ENCODE peak calls at places on chromosomes 4 and X, in eight cellular contexts. T, P, H, Y, I, V, E and A are unnamed samples.

GRCh38 chrX:108420481-108420880 is 17.7 kb downstream of the COL4A6 start:
- DNase-seq in H (no peak), V (no peak), P (no peak), I (no peak), Y (no peak), E (no peak), T (no peak), A (no peak)

GRCh38 chr4:22678851-22679517 is 13.8 kb upstream of the GBA3 start:
- DNase-seq in E (no peak), T (no peak), Y (no peak), I (no peak), V (no peak), P (no peak), H (no peak), A (no peak)

GRCh38 chr4:139028191-139028661 is 12.6 kb downstream of the NOCT start:
- DNase-seq in T (no peak), V (no peak), E (no peak), P (peak), H (peak), Y (peak), I (peak), A (no peak)

GRCh38 chr4:136336479-136336878 is 1195.8 kb downstream of the PCDH18 start:
- DNase-seq in E (no peak), T (no peak), V (no peak), H (no peak), P (no peak), I (no peak), Y (no peak), A (no peak)

GRCh38 chr4:37389369-37389765 is 144.8 kb downstream of the NWD2 start:
- DNase-seq in P (no peak), I (no peak), T (no peak), E (no peak), Y (no peak), V (no peak), H (peak), A (no peak)

GRCh38 chrX:9677098-9677739 is 88.4 kb downstream of the GPR143 start:
- DNase-seq in E (peak), Y (no peak), P (no peak), H (no peak), I (no peak), T (no peak), V (peak), A (no peak)

GRCh38 chr4:152138451-152138850 is 377.6 kb upstream of the GATB start:
- DNase-seq in E (no peak), P (no peak), H (no peak), I (no peak), T (no peak), Y (no peak), V (no peak), A (no peak)

GRCh38 chrX:24145340-24146186 is 4.0 kb upstream of the ZFX start:
- DNase-seq in V (peak), P (no peak), E (no peak), H (no peak), I (no peak), T (no peak), Y (no peak), A (no peak)

GRCh38 chr4:6263541-6264540 is 5.8 kb upstream of the WFS1 start:
- DNase-seq in V (peak), P (no peak), H (peak), I (no peak), T (peak), E (no peak), Y (peak), A (no peak)

GRCh38 chrX:95885074-95885473 is 799.6 kb upstream of the DIAPH2 start:
- DNase-seq in I (no peak), Y (no peak), T (no peak), V (peak), P (no peak), E (peak), H (no peak), A (no peak)

GRCh38 chr4:185134176-185134869 is 8.7 kb upstream of the SLC25A4 start:
- DNase-seq in T (no peak), V (peak), E (no peak), I (no peak), P (no peak), Y (no peak), H (peak), A (no peak)

GRCh38 chr4:181661090-181661489 is 582.1 kb upstream of the TENM3 start:
- DNase-seq in Y (no peak), V (no peak), T (no peak), H (no peak), E (no peak), I (no peak), P (no peak), A (no peak)

GRCh38 chrX:45847966-45848365 is 647.3 kb upstream of the DIPK2B start:
- DNase-seq in H (no peak), V (no peak), P (no peak), T (no peak), E (no peak), I (no peak), Y (no peak), A (no peak)

GRCh38 chrX:22060451-22060940 is 28.4 kb downstream of the PHEX start:
- DNase-seq in Y (no peak), P (no peak), E (no peak), H (no peak), T (no peak), I (no peak), V (peak), A (no peak)

GRCh38 chr4:22884157-22884556 is 191.4 kb downstream of the GBA3 start:
- DNase-seq in Y (no peak), E (no peak), I (no peak), P (no peak), V (no peak), H (peak), T (no peak), A (no peak)

GRCh38 chr4:42676066-42676951 is 19.4 kb upstream of the ATP8A1 start:
- DNase-seq in E (no peak), Y (no peak), T (no peak), V (no peak), P (no peak), I (no peak), H (no peak), A (no peak)

GRCh38 chr4:20480161-20480947 is 219.9 kb upstream of the PACRGL start:
- DNase-seq in P (no peak), E (no peak), Y (no peak), I (no peak), V (no peak), H (no peak), T (no peak), A (no peak)

GRCh38 chr4:184267673-184268573 is 50.2 kb upstream of the ENPP6 start:
- DNase-seq in I (no peak), E (peak), Y (peak), V (peak), T (no peak), P (peak), H (no peak), A (no peak)

GRCh38 chr4:2953496-2953895 is 9.7 kb downstream of the NOP14 start:
- DNase-seq in P (no peak), Y (no peak), I (no peak), H (no peak), E (no peak), T (no peak), V (no peak), A (no peak)

GRCh38 chrX:129797251-129797906 is 17.6 kb downstream of the SASH3 start:
- DNase-seq in Y (no peak), E (no peak), I (no peak), V (no peak), T (no peak), H (no peak), P (no peak), A (no peak)

GRCh38 chr4:3209551-3210325 is 39.2 kb upstream of the MSANTD1 start:
- DNase-seq in I (no peak), P (no peak), T (no peak), Y (no peak), H (no peak), V (no peak), E (no peak), A (no peak)

GRCh38 chr4:37051111-37051510 is 193.4 kb upstream of the NWD2 start:
- DNase-seq in E (no peak), I (no peak), P (no peak), V (no peak), Y (no peak), T (no peak), H (no peak), A (no peak)

GRCh38 chrX:129235903-129236302 is 287.4 kb downstream of the SMARCA1 start:
- DNase-seq in E (no peak), H (peak), Y (no peak), P (no peak), V (no peak), I (no peak), T (no peak), A (no peak)

GRCh38 chr4:2817701-2818350 is 24.9 kb downstream of the SH3BP2 start:
- DNase-seq in V (peak), H (peak), E (peak), Y (no peak), I (peak), P (no peak), T (no peak), A (peak)

GRCh38 chr4:165684177-165684870 is 188.7 kb upstream of the TLL1 start:
- DNase-seq in V (peak), I (no peak), E (no peak), Y (no peak), T (no peak), H (no peak), P (no peak), A (no peak)

GRCh38 chr4:10120943-10121567 is 4.5 kb upstream of the WDR1 start:
- DNase-seq in Y (no peak), I (no peak), P (no peak), H (no peak), E (no peak), T (no peak), V (no peak), A (no peak)

GRCh38 chr4:85522277-85522676 is 47.3 kb downstream of the ARHGAP24 start:
- DNase-seq in I (no peak), E (no peak), V (no peak), P (no peak), T (no peak), Y (no peak), H (no peak), A (no peak)

GRCh38 chr4:18930487-18930886 is 908.9 kb upstream of the LCORL start:
- DNase-seq in E (no peak), Y (no peak), P (no peak), I (no peak), H (no peak), T (no peak), V (no peak), A (no peak)

GRCh38 chr4:86556791-86557415 is 37.2 kb upstream of the PTPN13 start:
- DNase-seq in P (no peak), H (no peak), Y (no peak), I (no peak), T (no peak), V (peak), E (no peak), A (no peak)

GRCh38 chr4:122744229-122744628 is 11.7 kb downstream of the BBS12 start:
- DNase-seq in P (no peak), I (no peak), E (no peak), T (no peak), Y (no peak), H (no peak), V (no peak), A (no peak)

GRCh38 chrX:33726281-33727160 is 405.6 kb downstream of the FAM47A start:
- DNase-seq in V (no peak), E (no peak), H (peak), Y (no peak), P (no peak), I (peak), T (peak), A (peak)

GRCh38 chr4:3302786-3303444 is 10.1 kb downstream of the RGS12 start:
- DNase-seq in H (no peak), T (no peak), Y (peak), E (peak), P (no peak), V (no peak), I (no peak), A (peak)

GRCh38 chr4:84238247-84239090 is 260.6 kb downstream of the NKX6-1 start:
- DNase-seq in V (peak), P (no peak), Y (no peak), E (no peak), H (no peak), I (no peak), T (no peak), A (no peak)

GRCh38 chr4:61211781-61212180 is 11.7 kb downstream of the ADGRL3 start:
- DNase-seq in P (no peak), I (no peak), H (no peak), E (no peak), T (no peak), V (no peak), Y (no peak), A (no peak)

GRCh38 chr4:10115271-10115656 is 1.3 kb downstream of the WDR1 start:
- DNase-seq in H (no peak), V (peak), I (no peak), T (peak), P (no peak), Y (no peak), E (peak), A (no peak)

GRCh38 chr4:75821216-75821615 is 81.0 kb downstream of the PPEF2 start:
- DNase-seq in V (no peak), T (no peak), P (no peak), H (no peak), I (no peak), Y (no peak), E (no peak), A (no peak)

GRCh38 chr4:81919810-81920209 is 448.1 kb upstream of the RASGEF1B start:
- DNase-seq in P (no peak), E (no peak), I (no peak), Y (no peak), V (no peak), H (peak), T (peak), A (no peak)

GRCh38 chr4:81921757-81922159 is 450.1 kb upstream of the RASGEF1B start:
- DNase-seq in P (no peak), Y (no peak), V (no peak), E (no peak), T (no peak), H (no peak), I (no peak), A (no peak)

GRCh38 chr4:81915430-81915829 is 443.7 kb upstream of the RASGEF1B start:
- DNase-seq in I (no peak), T (no peak), H (no peak), Y (no peak), P (no peak), V (no peak), E (no peak), A (no peak)

GRCh38 chr4:81922271-81922775 is 450.6 kb upstream of the RASGEF1B start:
- DNase-seq in E (no peak), Y (no peak), I (no peak), H (no peak), P (no peak), T (no peak), V (no peak), A (no peak)

DNA sequence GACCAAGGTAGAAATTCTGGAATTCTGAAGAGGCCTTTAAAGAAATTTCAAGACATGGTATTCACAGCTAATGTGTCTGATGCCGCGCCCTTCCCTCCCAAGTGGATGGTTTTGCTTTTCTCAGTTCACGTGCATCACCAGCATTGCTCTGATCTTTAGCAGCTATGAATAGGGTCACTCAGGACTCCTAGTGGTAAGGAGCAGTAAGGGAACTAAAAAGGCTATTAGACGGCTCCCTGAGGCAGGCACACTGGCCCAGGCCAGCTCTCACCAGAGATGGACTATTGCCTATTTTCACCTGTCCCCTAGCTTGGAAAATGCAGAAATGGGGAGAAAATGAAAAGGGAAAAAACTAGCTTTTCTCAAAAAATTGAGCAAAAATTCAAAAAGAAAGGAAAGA is 447.5 kb upstream of the RASGEF1B start:
- DNase-seq in E (no peak), V (peak), H (peak), Y (no peak), P (no peak), T (peak), I (no peak), A (no peak)
- TF ChIP-seq CTCF in E (peak), V (peak), H (peak), Y (peak), P (peak), T (peak), I (no peak), A (no peak)

DNA sequence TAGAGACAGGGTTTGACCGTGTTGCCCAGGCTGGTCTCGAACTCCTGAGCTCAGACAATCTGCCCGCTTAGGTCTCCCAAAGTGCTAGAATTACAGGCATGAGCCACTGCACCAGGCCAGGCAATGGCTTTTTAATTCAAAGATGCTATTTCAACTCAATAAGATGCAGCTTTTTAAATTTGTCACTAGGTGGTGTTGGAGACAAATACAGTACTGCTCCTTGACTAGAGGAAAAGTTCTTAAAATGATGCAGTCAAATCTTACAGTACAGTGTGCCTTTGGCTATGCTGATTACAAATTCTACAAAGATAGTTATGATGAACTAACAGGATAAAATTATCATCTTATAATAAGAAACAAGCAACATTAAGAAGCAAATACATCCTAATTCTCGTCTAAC is 441.1 kb downstream of the KCNIP4 start:
- DNase-seq in I (no peak), Y (no peak), H (peak), E (no peak), P (no peak), T (no peak), V (peak), A (no peak)
- TF ChIP-seq CTCF in I (no peak), Y (no peak), H (peak), E (no peak), P (no peak), T (peak), V (peak), A (peak)

DNA sequence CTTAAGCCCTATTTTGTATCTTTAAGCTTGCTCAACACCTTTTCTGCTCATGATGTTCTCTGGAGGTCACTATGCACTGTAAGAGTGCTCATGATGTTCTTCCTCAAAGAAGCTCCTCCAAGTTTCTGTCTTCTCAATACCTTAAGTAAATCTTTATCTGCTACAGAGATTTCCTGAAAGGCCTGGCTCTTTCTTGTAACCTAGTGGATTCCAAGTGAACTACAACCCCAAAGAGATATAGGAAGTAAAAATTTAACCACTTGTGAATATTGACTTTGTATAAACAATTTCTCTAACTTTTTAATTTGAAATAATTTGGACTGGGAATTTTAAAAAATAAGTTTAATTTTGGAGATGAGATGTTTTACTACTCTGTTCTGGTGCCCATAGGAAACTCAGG is 39.3 kb upstream of the XK start:
- DNase-seq in P (no peak), Y (no peak), E (no peak), I (no peak), T (no peak), V (no peak), H (no peak), A (no peak)
- TF ChIP-seq CTCF in P (peak), Y (no peak), E (no peak), I (no peak), T (peak), V (peak), H (peak), A (peak)

GRCh38 chr4:153763404-153763803 is 3.6 kb upstream of the RNF175 start:
- DNase-seq in V (peak), E (no peak), P (no peak), T (no peak), I (no peak), H (peak), Y (no peak), A (no peak)
- TF ChIP-seq CTCF in V (peak), E (no peak), P (no peak), T (peak), I (no peak), H (peak), Y (no peak), A (no peak)

DNA sequence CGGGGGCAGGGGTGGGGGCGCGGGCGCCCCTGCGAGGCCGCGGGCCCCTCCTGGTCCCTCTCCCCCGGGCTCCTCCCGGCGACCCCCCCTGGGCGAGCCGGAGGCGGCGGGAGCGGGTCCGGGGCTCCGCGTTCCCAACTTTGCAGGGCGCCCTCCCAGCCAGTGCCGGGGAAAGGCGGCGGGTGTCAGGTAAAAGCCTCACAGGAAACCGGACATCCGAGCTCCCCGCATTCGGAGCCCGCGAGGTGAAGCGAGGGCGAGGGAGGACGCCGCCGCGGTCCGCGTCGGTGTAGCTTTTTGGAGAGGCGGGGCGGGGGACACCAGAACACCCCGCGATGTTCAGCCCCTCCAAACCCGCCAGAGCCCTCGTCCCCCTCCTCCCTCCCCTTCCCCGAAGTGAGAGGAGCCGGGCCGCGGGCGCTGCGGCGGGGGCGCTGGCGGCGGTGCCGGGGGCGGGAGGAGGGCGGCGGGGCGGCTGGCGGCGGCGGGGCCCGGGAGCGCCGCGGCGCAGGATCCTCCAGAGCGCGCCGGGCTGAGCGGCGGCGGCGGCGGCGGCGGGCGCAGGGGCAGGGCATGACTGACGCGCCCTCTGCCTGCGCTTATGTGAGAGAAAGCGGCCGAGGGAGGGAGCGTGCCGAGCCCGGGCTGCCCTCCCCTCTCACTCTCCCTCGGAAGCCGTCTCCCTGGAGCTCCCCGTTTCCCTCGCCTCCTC is at the start of gene VEGFC:
- DNase-seq in P (peak), Y (peak), I (peak), T (peak), V (peak), E (peak), H (peak), A (peak)
- TF ChIP-seq CTCF in P (peak), Y (peak), I (peak), T (no peak), V (no peak), E (no peak), H (no peak), A (no peak)

DNA sequence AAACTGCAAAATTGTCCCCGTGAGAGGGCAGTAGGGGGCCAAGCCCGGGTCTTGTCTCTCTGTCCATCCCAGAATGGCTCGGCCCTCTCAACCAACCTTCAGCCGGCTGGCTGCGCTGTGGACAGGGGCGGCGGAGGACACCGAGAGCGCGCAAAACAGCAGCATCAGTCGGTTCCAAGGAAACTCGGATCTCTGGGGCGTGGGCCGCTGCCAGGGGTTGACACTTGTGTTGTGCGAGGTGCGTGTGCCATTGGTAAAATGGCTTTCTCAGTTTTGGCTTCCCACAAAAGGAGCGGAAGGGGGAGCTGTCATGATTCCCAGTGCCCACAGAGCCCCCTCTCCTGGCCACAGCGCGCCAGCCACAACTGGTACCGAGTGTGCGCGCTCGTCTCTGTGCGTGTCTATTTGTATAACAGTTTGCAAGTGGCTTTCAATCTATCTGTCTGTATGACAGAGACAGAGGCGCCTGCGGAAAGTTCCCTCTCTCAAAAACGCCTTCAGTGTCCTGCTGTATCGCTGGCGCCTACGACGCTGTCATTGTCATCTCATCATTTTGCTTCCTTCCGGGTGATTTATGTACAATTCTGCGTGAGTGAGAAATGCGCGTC is 1.9 kb downstream of the DKK2 start:
- DNase-seq in T (peak), H (peak), P (no peak), E (no peak), I (peak), V (no peak), Y (peak), A (peak)
- TF ChIP-seq CTCF in T (peak), H (peak), P (no peak), E (no peak), I (peak), V (no peak), Y (no peak), A (no peak)